ENCODE peak calls at places on chromosome 12, in six cellular contexts. One of them, this sample, is unnamed.

GRCh38 chr12:88638956-88639355 is 58.7 kb upstream of the KITLG start:
- DNase-seq in HFF-Myc: no peak
- DNase-seq in breast epithelium: no peak
- DNase-seq in astrocyte: no peak
- DNase-seq in caudate nucleus: no peak
- DNase-seq in brain microvascular endothelial cell: no peak
- DNase-seq in this sample: no peak

GRCh38 chr12:47377414-47378221 is 297.9 kb upstream of the AMIGO2 start:
- DNase-seq in astrocyte: peak
- DNase-seq in HFF-Myc: peak
- DNase-seq in breast epithelium: peak
- DNase-seq in caudate nucleus: no peak
- DNase-seq in brain microvascular endothelial cell: peak
- DNase-seq in this sample: no peak

GRCh38 chr12:15664491-15664890 is 124.7 kb downstream of the EPS8 start:
- DNase-seq in astrocyte: peak
- DNase-seq in breast epithelium: no peak
- DNase-seq in brain microvascular endothelial cell: no peak
- DNase-seq in caudate nucleus: no peak
- DNase-seq in HFF-Myc: no peak
- DNase-seq in this sample: no peak

GRCh38 chr12:23949212-23950010 is at the start of gene SOX5:
- DNase-seq in astrocyte: peak
- DNase-seq in caudate nucleus: no peak
- DNase-seq in breast epithelium: no peak
- DNase-seq in brain microvascular endothelial cell: peak
- DNase-seq in HFF-Myc: no peak
- DNase-seq in this sample: no peak

GRCh38 chr12:56040151-56040550 is 1.6 kb upstream of the RPS26 start:
- DNase-seq in HFF-Myc: no peak
- DNase-seq in caudate nucleus: no peak
- DNase-seq in astrocyte: no peak
- DNase-seq in breast epithelium: no peak
- DNase-seq in brain microvascular endothelial cell: no peak
- DNase-seq in this sample: no peak

GRCh38 chr12:56431850-56432249 is 17.4 kb downstream of the TIMELESS start:
- DNase-seq in breast epithelium: no peak
- DNase-seq in astrocyte: no peak
- DNase-seq in brain microvascular endothelial cell: no peak
- DNase-seq in HFF-Myc: no peak
- DNase-seq in caudate nucleus: no peak
- DNase-seq in this sample: no peak

GRCh38 chr12:27291862-27292261 is 40.8 kb upstream of the BMAL2 start:
- DNase-seq in HFF-Myc: no peak
- DNase-seq in breast epithelium: no peak
- DNase-seq in caudate nucleus: no peak
- DNase-seq in astrocyte: peak
- DNase-seq in brain microvascular endothelial cell: no peak
- DNase-seq in this sample: no peak

GRCh38 chr12:34606749-34607519 is 584.6 kb downstream of the ALG10 start:
- DNase-seq in astrocyte: no peak
- DNase-seq in HFF-Myc: no peak
- DNase-seq in brain microvascular endothelial cell: no peak
- DNase-seq in breast epithelium: peak
- DNase-seq in caudate nucleus: no peak
- DNase-seq in this sample: no peak

GRCh38 chr12:111775205-111776193 is 8.8 kb downstream of the ALDH2 start:
- DNase-seq in caudate nucleus: peak
- DNase-seq in astrocyte: peak
- DNase-seq in brain microvascular endothelial cell: peak
- DNase-seq in breast epithelium: peak
- DNase-seq in HFF-Myc: peak
- DNase-seq in this sample: no peak

GRCh38 chr12:82954572-82954971 is 267.9 kb downstream of the TMTC2 start:
- DNase-seq in HFF-Myc: no peak
- DNase-seq in breast epithelium: no peak
- DNase-seq in astrocyte: no peak
- DNase-seq in brain microvascular endothelial cell: no peak
- DNase-seq in caudate nucleus: no peak
- DNase-seq in this sample: no peak

GRCh38 chr12:116773276-116773731 is 35.2 kb downstream of the RNFT2 start:
- DNase-seq in HFF-Myc: no peak
- DNase-seq in caudate nucleus: no peak
- DNase-seq in breast epithelium: no peak
- DNase-seq in astrocyte: no peak
- DNase-seq in brain microvascular endothelial cell: peak
- DNase-seq in this sample: no peak

GRCh38 chr12:81257952-81258551 is 180.2 kb downstream of the ACSS3 start:
- DNase-seq in brain microvascular endothelial cell: peak
- DNase-seq in caudate nucleus: no peak
- DNase-seq in breast epithelium: no peak
- DNase-seq in astrocyte: peak
- DNase-seq in HFF-Myc: peak
- DNase-seq in this sample: no peak

GRCh38 chr12:50541139-50541538 is 36.4 kb downstream of the DIP2B start:
- DNase-seq in brain microvascular endothelial cell: no peak
- DNase-seq in caudate nucleus: no peak
- DNase-seq in breast epithelium: no peak
- DNase-seq in HFF-Myc: no peak
- DNase-seq in astrocyte: no peak
- DNase-seq in this sample: no peak

GRCh38 chr12:76002598-76003262 is 28.8 kb downstream of the PHLDA1 start:
- DNase-seq in astrocyte: no peak
- DNase-seq in brain microvascular endothelial cell: no peak
- DNase-seq in caudate nucleus: no peak
- DNase-seq in HFF-Myc: no peak
- DNase-seq in breast epithelium: no peak
- DNase-seq in this sample: no peak

GRCh38 chr12:101050631-101051030 is 159.4 kb downstream of the SLC5A8 start:
- DNase-seq in brain microvascular endothelial cell: no peak
- DNase-seq in astrocyte: peak
- DNase-seq in caudate nucleus: no peak
- DNase-seq in breast epithelium: no peak
- DNase-seq in HFF-Myc: no peak
- DNase-seq in this sample: no peak

GRCh38 chr12:49091056-49091835 is 3.4 kb downstream of the DHH start:
- DNase-seq in caudate nucleus: no peak
- DNase-seq in brain microvascular endothelial cell: no peak
- DNase-seq in astrocyte: no peak
- DNase-seq in breast epithelium: no peak
- DNase-seq in HFF-Myc: no peak
- DNase-seq in this sample: no peak

GRCh38 chr12:89947437-89948265 is 239.0 kb upstream of the ATP2B1 start:
- DNase-seq in breast epithelium: no peak
- DNase-seq in HFF-Myc: peak
- DNase-seq in astrocyte: peak
- DNase-seq in caudate nucleus: no peak
- DNase-seq in brain microvascular endothelial cell: peak
- DNase-seq in this sample: peak

GRCh38 chr12:112937741-112938719 is at the start of gene OAS3:
- DNase-seq in brain microvascular endothelial cell: peak
- DNase-seq in caudate nucleus: peak
- DNase-seq in astrocyte: peak
- DNase-seq in breast epithelium: peak
- DNase-seq in HFF-Myc: peak
- DNase-seq in this sample: no peak

GRCh38 chr12:54251667-54252284 is 28.1 kb downstream of the CBX5 start:
- DNase-seq in breast epithelium: no peak
- DNase-seq in HFF-Myc: no peak
- DNase-seq in brain microvascular endothelial cell: peak
- DNase-seq in astrocyte: peak
- DNase-seq in caudate nucleus: no peak
- DNase-seq in this sample: no peak

GRCh38 chr12:5155866-5156265 is 112.2 kb downstream of the KCNA5 start:
- DNase-seq in HFF-Myc: no peak
- DNase-seq in brain microvascular endothelial cell: no peak
- DNase-seq in caudate nucleus: no peak
- DNase-seq in astrocyte: no peak
- DNase-seq in breast epithelium: no peak
- DNase-seq in this sample: no peak

GRCh38 chr12:66945189-66945817 is 266.4 kb upstream of the GRIP1 start:
- DNase-seq in astrocyte: no peak
- DNase-seq in brain microvascular endothelial cell: no peak
- DNase-seq in breast epithelium: no peak
- DNase-seq in HFF-Myc: no peak
- DNase-seq in caudate nucleus: no peak
- DNase-seq in this sample: no peak

GRCh38 chr12:110543252-110543959 is 39.7 kb downstream of the PPTC7 start:
- DNase-seq in astrocyte: peak
- DNase-seq in breast epithelium: peak
- DNase-seq in brain microvascular endothelial cell: peak
- DNase-seq in HFF-Myc: peak
- DNase-seq in caudate nucleus: no peak
- DNase-seq in this sample: no peak

GRCh38 chr12:87935216-87935615 is 94.0 kb downstream of the C12orf50 start:
- DNase-seq in caudate nucleus: no peak
- DNase-seq in breast epithelium: no peak
- DNase-seq in brain microvascular endothelial cell: peak
- DNase-seq in HFF-Myc: no peak
- DNase-seq in astrocyte: peak
- DNase-seq in this sample: no peak

GRCh38 chr12:16344269-16344668 is 3.2 kb upstream of the MGST1 start:
- DNase-seq in astrocyte: peak
- DNase-seq in HFF-Myc: no peak
- DNase-seq in caudate nucleus: no peak
- DNase-seq in breast epithelium: no peak
- DNase-seq in brain microvascular endothelial cell: no peak
- DNase-seq in this sample: no peak

GRCh38 chr12:97943359-97943758 is 480.8 kb downstream of the RMST start:
- DNase-seq in breast epithelium: no peak
- DNase-seq in caudate nucleus: no peak
- DNase-seq in HFF-Myc: no peak
- DNase-seq in astrocyte: no peak
- DNase-seq in brain microvascular endothelial cell: no peak
- DNase-seq in this sample: no peak

GRCh38 chr12:11795910-11796459 is 146.5 kb downstream of the ETV6 start:
- DNase-seq in astrocyte: peak
- DNase-seq in brain microvascular endothelial cell: peak
- DNase-seq in HFF-Myc: peak
- DNase-seq in breast epithelium: no peak
- DNase-seq in caudate nucleus: no peak
- DNase-seq in this sample: no peak

GRCh38 chr12:27347779-27348178 is 15.1 kb downstream of the BMAL2 start:
- DNase-seq in astrocyte: no peak
- DNase-seq in brain microvascular endothelial cell: no peak
- DNase-seq in caudate nucleus: no peak
- DNase-seq in HFF-Myc: no peak
- DNase-seq in breast epithelium: no peak
- DNase-seq in this sample: no peak

GRCh38 chr12:110744697-110745264 is 2.1 kb upstream of the PPP1CC start:
- DNase-seq in HFF-Myc: no peak
- DNase-seq in brain microvascular endothelial cell: no peak
- DNase-seq in breast epithelium: no peak
- DNase-seq in astrocyte: no peak
- DNase-seq in caudate nucleus: peak
- DNase-seq in this sample: no peak

GRCh38 chr12:71438670-71439361 is 782 bp upstream of the LGR5 start:
- DNase-seq in breast epithelium: no peak
- DNase-seq in HFF-Myc: no peak
- DNase-seq in brain microvascular endothelial cell: peak
- DNase-seq in astrocyte: no peak
- DNase-seq in caudate nucleus: no peak
- DNase-seq in this sample: no peak

GRCh38 chr12:66279127-66279712 is 23.1 kb upstream of the HELB start:
- DNase-seq in HFF-Myc: no peak
- DNase-seq in breast epithelium: no peak
- DNase-seq in caudate nucleus: no peak
- DNase-seq in brain microvascular endothelial cell: peak
- DNase-seq in astrocyte: peak
- DNase-seq in this sample: no peak

GRCh38 chr12:24075650-24076049 is 126.2 kb upstream of the SOX5 start:
- DNase-seq in brain microvascular endothelial cell: no peak
- DNase-seq in breast epithelium: no peak
- DNase-seq in caudate nucleus: no peak
- DNase-seq in astrocyte: no peak
- DNase-seq in HFF-Myc: no peak
- DNase-seq in this sample: no peak

GRCh38 chr12:52924764-52925716 is 20.2 kb upstream of the KRT8 start:
- DNase-seq in brain microvascular endothelial cell: peak
- DNase-seq in breast epithelium: no peak
- DNase-seq in HFF-Myc: no peak
- DNase-seq in caudate nucleus: no peak
- DNase-seq in astrocyte: peak
- DNase-seq in this sample: no peak

GRCh38 chr12:12560587-12561304 is 1.9 kb downstream of the DUSP16 start:
- DNase-seq in caudate nucleus: peak
- DNase-seq in breast epithelium: no peak
- DNase-seq in HFF-Myc: no peak
- DNase-seq in astrocyte: peak
- DNase-seq in brain microvascular endothelial cell: peak
- DNase-seq in this sample: no peak

GRCh38 chr12:48822711-48823110 is 4.4 kb downstream of the CACNB3 start:
- DNase-seq in brain microvascular endothelial cell: no peak
- DNase-seq in astrocyte: no peak
- DNase-seq in caudate nucleus: no peak
- DNase-seq in HFF-Myc: no peak
- DNase-seq in breast epithelium: no peak
- DNase-seq in this sample: no peak

GRCh38 chr12:124338876-124339603 is 44.1 kb downstream of the RFLNA start:
- DNase-seq in breast epithelium: no peak
- DNase-seq in astrocyte: no peak
- DNase-seq in brain microvascular endothelial cell: no peak
- DNase-seq in caudate nucleus: no peak
- DNase-seq in HFF-Myc: no peak
- DNase-seq in this sample: no peak

GRCh38 chr12:56628671-56629458 is 1.3 kb downstream of the BAZ2A start:
- DNase-seq in caudate nucleus: peak
- DNase-seq in breast epithelium: no peak
- DNase-seq in HFF-Myc: no peak
- DNase-seq in brain microvascular endothelial cell: peak
- DNase-seq in astrocyte: peak
- DNase-seq in this sample: no peak

GRCh38 chr12:124491856-124492420 is 75.5 kb downstream of the NCOR2 start:
- DNase-seq in HFF-Myc: no peak
- DNase-seq in caudate nucleus: no peak
- DNase-seq in astrocyte: no peak
- DNase-seq in brain microvascular endothelial cell: no peak
- DNase-seq in breast epithelium: no peak
- DNase-seq in this sample: no peak

GRCh38 chr12:101051901-101052550 is 158.0 kb downstream of the SLC5A8 start:
- DNase-seq in astrocyte: peak
- DNase-seq in HFF-Myc: peak
- DNase-seq in breast epithelium: no peak
- DNase-seq in brain microvascular endothelial cell: peak
- DNase-seq in caudate nucleus: no peak
- DNase-seq in this sample: no peak